ENCODE peak calls at places on chromosome 6, in nine cellular contexts. One of them, this sample, is unnamed.

GRCh38 chr6:36249536-36249935 is 20.3 kb upstream of the PNPLA1 start:
- DNase-seq in stomach: no peak
- DNase-seq in gastrocnemius medialis: no peak
- DNase-seq in fibroblast of mammary gland: no peak
- DNase-seq in body of pancreas: no peak
- DNase-seq in astrocyte of the spinal cord: no peak
- DNase-seq in progenitor cell of endocrine pancreas: no peak
- DNase-seq in suprapubic skin: no peak
- DNase-seq in OCI-LY7: no peak
- DNase-seq in this sample: no peak

GRCh38 chr6:141097471-141097870 is 1035.3 kb upstream of the GJE1 start:
- DNase-seq in stomach: no peak
- DNase-seq in gastrocnemius medialis: no peak
- DNase-seq in fibroblast of mammary gland: peak; percentile 59
- DNase-seq in body of pancreas: no peak
- DNase-seq in astrocyte of the spinal cord: no peak
- DNase-seq in progenitor cell of endocrine pancreas: no peak
- DNase-seq in suprapubic skin: no peak
- DNase-seq in OCI-LY7: no peak
- DNase-seq in this sample: no peak

GRCh38 chr6:144621332-144621731 is 336.2 kb downstream of the UTRN start:
- DNase-seq in stomach: no peak
- DNase-seq in gastrocnemius medialis: no peak
- DNase-seq in fibroblast of mammary gland: no peak
- DNase-seq in body of pancreas: no peak
- DNase-seq in astrocyte of the spinal cord: no peak
- DNase-seq in progenitor cell of endocrine pancreas: no peak
- DNase-seq in suprapubic skin: no peak
- DNase-seq in OCI-LY7: no peak
- DNase-seq in this sample: no peak

GRCh38 chr6:81373414-81373813 is 379.1 kb downstream of the TENT5A start:
- DNase-seq in stomach: no peak
- DNase-seq in gastrocnemius medialis: no peak
- DNase-seq in fibroblast of mammary gland: peak; percentile 24
- DNase-seq in body of pancreas: no peak
- DNase-seq in astrocyte of the spinal cord: no peak
- DNase-seq in progenitor cell of endocrine pancreas: no peak
- DNase-seq in suprapubic skin: no peak
- DNase-seq in OCI-LY7: no peak
- DNase-seq in this sample: no peak

GRCh38 chr6:148445620-148446019 is 103.0 kb downstream of the SASH1 start:
- DNase-seq in stomach: no peak
- DNase-seq in gastrocnemius medialis: no peak
- DNase-seq in fibroblast of mammary gland: peak; percentile 42
- DNase-seq in body of pancreas: no peak
- DNase-seq in astrocyte of the spinal cord: peak; percentile 78
- DNase-seq in progenitor cell of endocrine pancreas: no peak
- DNase-seq in suprapubic skin: no peak
- DNase-seq in OCI-LY7: no peak
- DNase-seq in this sample: no peak

GRCh38 chr6:37170273-37171140 is 555 bp downstream of the PIM1 start:
- DNase-seq in stomach: peak; percentile 50
- DNase-seq in gastrocnemius medialis: peak; percentile 71
- DNase-seq in fibroblast of mammary gland: no peak
- DNase-seq in body of pancreas: peak; percentile 58
- DNase-seq in astrocyte of the spinal cord: no peak
- DNase-seq in progenitor cell of endocrine pancreas: peak; percentile 62
- DNase-seq in suprapubic skin: peak; percentile 84
- DNase-seq in OCI-LY7: peak; percentile 74
- DNase-seq in this sample: peak; percentile 86

GRCh38 chr6:81487489-81487888 is 265.0 kb downstream of the TENT5A start:
- DNase-seq in stomach: peak; percentile 46
- DNase-seq in gastrocnemius medialis: no peak
- DNase-seq in fibroblast of mammary gland: peak; percentile 40
- DNase-seq in body of pancreas: peak; percentile 57
- DNase-seq in astrocyte of the spinal cord: peak; percentile 16
- DNase-seq in progenitor cell of endocrine pancreas: no peak
- DNase-seq in suprapubic skin: no peak
- DNase-seq in OCI-LY7: no peak
- DNase-seq in this sample: no peak

GRCh38 chr6:41193171-41193734 is 7.7 kb downstream of the TREML2 start:
- DNase-seq in stomach: no peak
- DNase-seq in gastrocnemius medialis: no peak
- DNase-seq in fibroblast of mammary gland: no peak
- DNase-seq in body of pancreas: no peak
- DNase-seq in astrocyte of the spinal cord: no peak
- DNase-seq in progenitor cell of endocrine pancreas: no peak
- DNase-seq in suprapubic skin: no peak
- DNase-seq in OCI-LY7: no peak
- DNase-seq in this sample: peak; percentile 54

GRCh38 chr6:17886891-17887290 is 100.5 kb downstream of the KIF13A start:
- DNase-seq in stomach: no peak
- DNase-seq in gastrocnemius medialis: no peak
- DNase-seq in fibroblast of mammary gland: peak; percentile 86
- DNase-seq in body of pancreas: no peak
- DNase-seq in astrocyte of the spinal cord: no peak
- DNase-seq in progenitor cell of endocrine pancreas: no peak
- DNase-seq in suprapubic skin: no peak
- DNase-seq in OCI-LY7: no peak
- DNase-seq in this sample: no peak

GRCh38 chr6:130189691-130190459 is 32.9 kb downstream of the SAMD3 start:
- DNase-seq in stomach: no peak
- DNase-seq in gastrocnemius medialis: no peak
- DNase-seq in fibroblast of mammary gland: no peak
- DNase-seq in body of pancreas: no peak
- DNase-seq in astrocyte of the spinal cord: no peak
- DNase-seq in progenitor cell of endocrine pancreas: no peak
- DNase-seq in suprapubic skin: no peak
- DNase-seq in OCI-LY7: no peak
- DNase-seq in this sample: no peak

GRCh38 chr6:157644043-157644810 is 178.8 kb upstream of the SNX9 start:
- DNase-seq in stomach: no peak
- DNase-seq in gastrocnemius medialis: no peak
- DNase-seq in fibroblast of mammary gland: no peak
- DNase-seq in body of pancreas: no peak
- DNase-seq in astrocyte of the spinal cord: no peak
- DNase-seq in progenitor cell of endocrine pancreas: no peak
- DNase-seq in suprapubic skin: peak; percentile 63
- DNase-seq in OCI-LY7: no peak
- DNase-seq in this sample: no peak
- TF ChIP-seq CTCF in stomach: no peak
- TF ChIP-seq CTCF in gastrocnemius medialis: no peak
- TF ChIP-seq CTCF in fibroblast of mammary gland: peak; percentile 19
- TF ChIP-seq CTCF in body of pancreas: no peak
- TF ChIP-seq CTCF in astrocyte of the spinal cord: peak; percentile 29
- TF ChIP-seq CTCF in progenitor cell of endocrine pancreas: no peak
- TF ChIP-seq CTCF in suprapubic skin: peak; percentile 10
- TF ChIP-seq CTCF in OCI-LY7: peak; percentile 53
- TF ChIP-seq CTCF in this sample: peak; percentile 50

GRCh38 chr6:6688951-6689350 is 100.4 kb downstream of the LY86 start:
- DNase-seq in stomach: no peak
- DNase-seq in gastrocnemius medialis: no peak
- DNase-seq in fibroblast of mammary gland: no peak
- DNase-seq in body of pancreas: no peak
- DNase-seq in astrocyte of the spinal cord: no peak
- DNase-seq in progenitor cell of endocrine pancreas: no peak
- DNase-seq in suprapubic skin: no peak
- DNase-seq in OCI-LY7: no peak
- DNase-seq in this sample: no peak

GRCh38 chr6:6688283-6688682 is 99.8 kb downstream of the LY86 start:
- DNase-seq in stomach: peak; percentile 58
- DNase-seq in gastrocnemius medialis: no peak
- DNase-seq in fibroblast of mammary gland: no peak
- DNase-seq in body of pancreas: no peak
- DNase-seq in astrocyte of the spinal cord: peak; percentile 37
- DNase-seq in progenitor cell of endocrine pancreas: no peak
- DNase-seq in suprapubic skin: no peak
- DNase-seq in OCI-LY7: no peak
- DNase-seq in this sample: no peak

GRCh38 chr6:6686176-6686575 is 97.7 kb downstream of the LY86 start:
- DNase-seq in stomach: no peak
- DNase-seq in gastrocnemius medialis: no peak
- DNase-seq in fibroblast of mammary gland: no peak
- DNase-seq in body of pancreas: no peak
- DNase-seq in astrocyte of the spinal cord: no peak
- DNase-seq in progenitor cell of endocrine pancreas: no peak
- DNase-seq in suprapubic skin: no peak
- DNase-seq in OCI-LY7: no peak
- DNase-seq in this sample: no peak

GRCh38 chr6:6685249-6685667 is 96.7 kb downstream of the LY86 start:
- DNase-seq in stomach: no peak
- DNase-seq in gastrocnemius medialis: no peak
- DNase-seq in fibroblast of mammary gland: peak; percentile 25
- DNase-seq in body of pancreas: no peak
- DNase-seq in astrocyte of the spinal cord: no peak
- DNase-seq in progenitor cell of endocrine pancreas: no peak
- DNase-seq in suprapubic skin: no peak
- DNase-seq in OCI-LY7: no peak
- DNase-seq in this sample: no peak

DNA sequence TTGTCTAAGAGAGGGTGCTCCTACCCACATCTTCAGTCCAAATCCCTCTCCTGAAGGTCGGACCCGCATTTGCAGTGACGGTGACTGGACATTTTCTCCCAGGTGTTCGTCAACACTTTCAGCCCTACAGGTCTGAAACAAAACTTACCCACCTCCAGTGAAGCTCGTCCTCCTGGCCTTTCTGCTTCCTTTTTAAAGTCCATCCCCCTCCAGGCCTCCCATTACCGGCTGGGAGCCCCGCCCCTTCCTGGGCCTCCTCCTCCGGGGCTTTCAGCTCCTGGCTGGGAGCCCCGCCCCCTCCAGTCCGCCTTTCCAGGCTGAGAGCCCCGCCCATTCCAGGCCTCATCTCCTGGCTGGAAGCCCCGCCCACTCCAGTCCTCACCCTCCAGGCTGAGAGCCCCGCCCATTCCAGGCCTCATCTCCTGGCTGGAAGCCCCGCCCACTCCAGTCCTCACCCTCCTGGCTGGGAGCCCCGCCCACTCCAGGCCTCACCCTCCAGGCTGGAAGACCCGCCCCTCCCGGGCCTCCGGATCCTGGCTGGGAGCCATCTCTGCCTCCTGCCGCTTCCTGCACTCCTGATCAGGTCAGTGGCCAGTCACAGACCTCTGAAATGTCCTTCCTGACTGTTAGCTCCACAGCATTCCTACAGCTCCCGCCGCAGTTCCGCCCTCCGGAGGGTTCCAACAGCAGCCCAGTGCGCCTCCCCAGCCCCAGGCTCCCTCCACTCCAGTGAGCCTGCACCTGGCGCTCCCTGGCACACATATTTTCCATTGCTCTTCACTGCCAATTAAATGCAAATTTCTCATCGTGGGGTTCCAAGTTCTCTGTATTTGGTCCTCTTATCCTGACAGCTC is 98.5 kb downstream of the LY86 start:
- DNase-seq in stomach: peak; percentile 99
- DNase-seq in gastrocnemius medialis: peak; percentile 91
- DNase-seq in fibroblast of mammary gland: peak; percentile 40
- DNase-seq in body of pancreas: peak; percentile 100
- DNase-seq in astrocyte of the spinal cord: peak; percentile 53
- DNase-seq in progenitor cell of endocrine pancreas: peak; percentile 70
- DNase-seq in suprapubic skin: peak; percentile 94
- DNase-seq in OCI-LY7: peak; percentile 97
- DNase-seq in this sample: peak; percentile 94
- TF ChIP-seq CTCF in stomach: no peak
- TF ChIP-seq CTCF in gastrocnemius medialis: no peak
- TF ChIP-seq CTCF in fibroblast of mammary gland: no peak
- TF ChIP-seq CTCF in body of pancreas: no peak
- TF ChIP-seq CTCF in astrocyte of the spinal cord: no peak
- TF ChIP-seq CTCF in progenitor cell of endocrine pancreas: no peak
- TF ChIP-seq CTCF in suprapubic skin: no peak
- TF ChIP-seq CTCF in OCI-LY7: no peak
- TF ChIP-seq CTCF in this sample: no peak

GRCh38 chr6:89080281-89081128 is at the start of gene PNRC1:
- DNase-seq in stomach: peak; percentile 100
- DNase-seq in gastrocnemius medialis: peak; percentile 100
- DNase-seq in fibroblast of mammary gland: peak; percentile 99
- DNase-seq in body of pancreas: peak; percentile 100
- DNase-seq in astrocyte of the spinal cord: peak; percentile 99
- DNase-seq in progenitor cell of endocrine pancreas: peak; percentile 100
- DNase-seq in suprapubic skin: peak; percentile 100
- DNase-seq in OCI-LY7: peak; percentile 99
- DNase-seq in this sample: peak; percentile 100
- TF ChIP-seq CTCF in stomach: no peak
- TF ChIP-seq CTCF in gastrocnemius medialis: no peak
- TF ChIP-seq CTCF in fibroblast of mammary gland: no peak
- TF ChIP-seq CTCF in body of pancreas: no peak
- TF ChIP-seq CTCF in astrocyte of the spinal cord: no peak
- TF ChIP-seq CTCF in progenitor cell of endocrine pancreas: no peak
- TF ChIP-seq CTCF in suprapubic skin: no peak
- TF ChIP-seq CTCF in OCI-LY7: no peak
- TF ChIP-seq CTCF in this sample: no peak

DNA sequence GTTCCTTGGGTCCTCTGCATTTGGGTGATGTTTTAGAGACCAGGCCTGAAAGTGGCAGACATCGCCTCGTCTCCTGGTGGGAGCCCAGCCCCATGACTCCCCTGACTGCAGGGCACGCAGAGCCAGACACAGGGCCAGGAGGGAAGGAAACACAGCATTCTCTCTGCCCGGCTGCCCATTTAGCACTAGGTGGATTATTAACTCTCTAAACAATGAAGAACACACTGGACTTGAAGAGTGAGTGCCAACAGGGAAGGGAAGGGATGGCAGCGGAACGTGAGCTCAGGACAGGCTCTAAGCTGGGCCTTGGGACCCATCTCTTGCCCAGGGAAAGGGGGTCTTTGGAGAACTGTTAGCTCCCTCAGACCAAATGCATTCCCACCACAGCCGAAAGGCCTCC is 80.4 kb downstream of the TBXT start:
- DNase-seq in stomach: no peak
- DNase-seq in gastrocnemius medialis: no peak
- DNase-seq in fibroblast of mammary gland: no peak
- DNase-seq in body of pancreas: no peak
- DNase-seq in astrocyte of the spinal cord: no peak
- DNase-seq in progenitor cell of endocrine pancreas: no peak
- DNase-seq in suprapubic skin: no peak
- DNase-seq in OCI-LY7: no peak
- DNase-seq in this sample: no peak
- TF ChIP-seq CTCF in stomach: no peak
- TF ChIP-seq CTCF in gastrocnemius medialis: no peak
- TF ChIP-seq CTCF in fibroblast of mammary gland: no peak
- TF ChIP-seq CTCF in body of pancreas: no peak
- TF ChIP-seq CTCF in astrocyte of the spinal cord: no peak
- TF ChIP-seq CTCF in progenitor cell of endocrine pancreas: no peak
- TF ChIP-seq CTCF in suprapubic skin: no peak
- TF ChIP-seq CTCF in OCI-LY7: no peak
- TF ChIP-seq CTCF in this sample: no peak

DNA sequence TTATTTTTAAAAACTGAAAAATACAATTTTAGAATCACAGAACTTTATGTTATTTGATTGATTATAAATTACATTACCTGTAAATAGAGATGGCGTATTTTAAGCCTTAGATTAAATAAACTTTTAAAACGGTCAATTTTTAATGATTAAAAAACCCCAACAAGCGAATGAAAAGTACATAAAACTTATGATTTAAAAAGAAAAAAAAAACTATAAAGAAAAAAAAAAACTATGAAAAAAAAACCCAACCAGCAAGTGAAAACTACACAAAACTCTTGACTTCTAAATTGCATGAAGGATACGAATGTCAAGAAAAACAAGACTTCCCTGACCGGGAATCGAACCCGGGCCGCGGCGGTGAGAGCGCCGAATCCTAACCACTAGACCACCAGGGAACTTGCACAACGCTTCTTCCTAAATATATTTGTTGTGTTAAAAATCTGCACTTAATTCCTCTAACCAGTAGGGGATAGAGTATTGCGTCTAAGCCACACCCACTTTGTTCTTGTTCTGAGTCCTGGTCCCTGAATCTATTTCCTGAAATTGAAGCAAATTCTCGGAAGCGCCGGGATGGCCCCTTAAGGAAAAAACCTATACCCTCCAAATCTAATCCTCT is 10.7 kb upstream of the NCOA7 start:
- DNase-seq in stomach: peak; percentile 85
- DNase-seq in gastrocnemius medialis: peak; percentile 67
- DNase-seq in fibroblast of mammary gland: peak; percentile 94
- DNase-seq in body of pancreas: peak; percentile 86
- DNase-seq in astrocyte of the spinal cord: peak; percentile 97
- DNase-seq in progenitor cell of endocrine pancreas: peak; percentile 76
- DNase-seq in suprapubic skin: peak; percentile 89
- DNase-seq in OCI-LY7: peak; percentile 95
- DNase-seq in this sample: peak; percentile 93
- TF ChIP-seq CTCF in stomach: peak; percentile 52
- TF ChIP-seq CTCF in gastrocnemius medialis: peak; percentile 44
- TF ChIP-seq CTCF in fibroblast of mammary gland: no peak
- TF ChIP-seq CTCF in body of pancreas: peak; percentile 77
- TF ChIP-seq CTCF in astrocyte of the spinal cord: peak; percentile 12
- TF ChIP-seq CTCF in progenitor cell of endocrine pancreas: peak; percentile 41
- TF ChIP-seq CTCF in suprapubic skin: peak; percentile 18
- TF ChIP-seq CTCF in OCI-LY7: peak; percentile 37
- TF ChIP-seq CTCF in this sample: peak; percentile 36